ENCODE peak calls at places on chromosomes 2 and 18, in four cellular contexts. Y, W, L and E are unnamed samples.

GRCh38 chr18:7898181-7898580 is 331.1 kb downstream of the PTPRM start:
- DNase-seq in Y (no peak), W (no peak), L (no peak), E (no peak)

GRCh38 chr2:145764631-145765030 is 1244.7 kb upstream of the ZEB2 start:
- DNase-seq in Y (no peak), W (peak; percentile 28), L (no peak), E (no peak)

GRCh38 chr2:238717084-238717483 is 130.8 kb upstream of the TWIST2 start:
- DNase-seq in Y (no peak), W (no peak), L (no peak), E (no peak)

GRCh38 chr2:60414731-60415130 is 138.7 kb downstream of the BCL11A start:
- DNase-seq in Y (no peak), W (no peak), L (no peak), E (no peak)

GRCh38 chr2:73225513-73226360 is 7.3 kb downstream of the PRADC1 start:
- DNase-seq in Y (no peak), W (no peak), L (no peak), E (no peak)

GRCh38 chr2:99571609-99572344 is 82.0 kb upstream of the REV1 start:
- DNase-seq in Y (no peak), W (no peak), L (no peak), E (no peak)

GRCh38 chr2:224933416-224933815 is 108.9 kb downstream of the DOCK10 start:
- DNase-seq in Y (no peak), W (no peak), L (no peak), E (no peak)

GRCh38 chr2:109699646-109700045 is 85.5 kb downstream of the SOWAHC start:
- DNase-seq in Y (no peak), W (no peak), L (no peak), E (no peak)

GRCh38 chr2:71467180-71467815 is 13.9 kb downstream of the DYSF start:
- DNase-seq in Y (no peak), W (peak; percentile 61), L (no peak), E (no peak)

GRCh38 chr18:58682429-58683069 is 11.3 kb downstream of the MALT1 start:
- DNase-seq in Y (no peak), W (peak; percentile 73), L (no peak), E (peak; percentile 33)

GRCh38 chr2:113084249-113085000 is 16.7 kb downstream of the IL1F10 start:
- DNase-seq in Y (no peak), W (no peak), L (no peak), E (peak; percentile 7)

GRCh38 chr2:120192280-120192679 is 30.9 kb downstream of the TMEM185B start:
- DNase-seq in Y (no peak), W (no peak), L (no peak), E (no peak)

GRCh38 chr2:26897807-26898479 is 50.0 kb downstream of the DPYSL5 start:
- DNase-seq in Y (no peak), W (no peak), L (no peak), E (no peak)

GRCh38 chr2:219642465-219643083 is 15.1 kb downstream of the SLC4A3 start:
- DNase-seq in Y (peak; percentile 88), W (peak; percentile 92), L (peak; percentile 73), E (peak; percentile 88)

GRCh38 chr2:219642064-219642444 is 14.6 kb downstream of the SLC4A3 start:
- DNase-seq in Y (peak; percentile 8), W (no peak), L (no peak), E (no peak)

GRCh38 chr2:219641390-219642063 is 14.1 kb downstream of the SLC4A3 start:
- DNase-seq in Y (no peak), W (no peak), L (no peak), E (no peak)

GRCh38 chr2:219643788-219644398 is 16.5 kb downstream of the SLC4A3 start:
- DNase-seq in Y (peak; percentile 7), W (no peak), L (no peak), E (no peak)

GRCh38 chr2:219643084-219643473 is 15.6 kb downstream of the SLC4A3 start:
- DNase-seq in Y (no peak), W (no peak), L (no peak), E (no peak)
- H2AFZ ChIP-seq in Y (peak overlapping the region; percentile 87), W (no peak overlapping the region), L (peak overlapping the region; percentile 94), E (no peak overlapping the region)

GRCh38 chr2:164840458-164840929 is 1.1 kb downstream of the COBLL1 start:
- DNase-seq in Y (no peak), W (peak; percentile 66), L (no peak), E (no peak)

GRCh38 chr2:164839914-164840457 is 1.6 kb downstream of the COBLL1 start:
- DNase-seq in Y (no peak), W (peak; percentile 95), L (no peak), E (no peak)

GRCh38 chr2:164842624-164842966 is 972 bp upstream of the COBLL1 start:
- DNase-seq in Y (no peak), W (no peak), L (no peak), E (no peak)

GRCh38 chr2:164841719-164842623 is at the start of gene COBLL1:
- DNase-seq in Y (peak; percentile 39), W (peak; percentile 78), L (no peak), E (peak; percentile 71)

DNA sequence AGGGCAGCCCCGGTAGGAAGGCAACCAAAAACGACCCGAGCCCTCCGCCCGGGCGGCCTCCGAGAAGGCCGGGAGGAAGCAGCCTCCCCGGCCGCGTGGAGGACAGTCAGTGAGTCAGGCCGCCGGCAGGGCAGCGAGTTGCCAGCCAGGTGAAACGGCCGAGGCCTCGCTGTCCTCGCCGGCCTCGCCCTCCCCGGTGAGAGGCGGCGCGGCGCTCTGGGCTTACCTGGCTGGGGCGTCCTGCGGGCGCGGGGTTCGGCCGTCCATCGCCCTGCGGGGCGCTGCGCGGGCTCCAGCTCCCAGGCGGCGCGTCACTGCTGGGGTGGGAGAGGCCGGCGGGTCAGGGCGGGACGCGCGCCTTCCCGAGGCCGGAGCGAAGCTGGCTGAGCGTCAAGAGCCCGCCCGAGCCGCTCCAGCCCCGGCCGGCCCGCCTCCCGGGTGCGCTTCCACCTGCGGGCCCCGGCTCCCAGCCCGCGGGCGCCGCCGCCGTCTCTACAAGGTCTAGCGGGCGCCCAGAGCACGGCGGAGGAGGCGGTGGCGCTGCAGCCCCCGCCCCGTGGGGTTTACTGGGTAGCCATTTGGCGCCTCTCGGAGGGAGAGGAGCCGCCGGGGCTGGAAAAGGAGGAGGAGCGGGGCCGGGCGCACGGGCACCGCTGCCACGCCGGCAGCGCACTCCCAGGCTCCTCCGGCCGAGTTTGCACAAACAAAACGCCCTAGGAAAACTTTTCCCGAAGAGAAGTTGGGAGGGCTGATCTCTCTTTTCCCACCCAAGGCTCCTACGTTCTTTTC is 499 bp downstream of the COBLL1 start:
- DNase-seq in Y (peak; percentile 15), W (peak; percentile 83), L (no peak), E (peak; percentile 46)
- TF ChIP-seq POLR2A in Y (no peak), W (no peak), L (no peak), E (peak; percentile 30)

GRCh38 chr2:45946023-45946422 is 294.5 kb downstream of the PRKCE start:
- DNase-seq in Y (no peak), W (no peak), L (no peak), E (peak; percentile 77)

GRCh38 chr2:45945182-45945779 is 293.8 kb downstream of the PRKCE start:
- DNase-seq in Y (no peak), W (no peak), L (no peak), E (no peak)

GRCh38 chr2:45943231-45944044 is 292.0 kb downstream of the PRKCE start:
- DNase-seq in Y (no peak), W (no peak), L (no peak), E (no peak)

GRCh38 chr2:45941758-45942738 is 290.6 kb downstream of the PRKCE start:
- DNase-seq in Y (no peak), W (peak; percentile 54), L (no peak), E (no peak)

DNA sequence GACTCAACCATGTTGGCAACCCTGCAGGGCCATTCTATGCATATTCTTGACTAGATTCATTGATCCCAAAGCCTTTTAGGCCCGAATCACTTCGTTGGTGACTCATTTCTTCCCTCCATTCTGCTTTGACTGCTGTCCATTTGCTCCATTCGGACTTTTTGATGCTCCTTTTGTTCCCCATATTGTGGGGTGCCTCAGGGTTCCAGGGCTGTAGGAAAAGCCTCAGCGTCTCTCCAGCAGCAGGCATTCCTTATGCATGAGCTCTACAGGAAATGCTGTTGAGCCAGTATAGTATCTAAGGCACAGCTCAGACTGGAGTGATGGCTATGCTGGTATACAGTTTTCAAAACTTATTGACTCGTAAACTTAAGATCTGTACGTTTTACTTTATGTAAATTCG is 292.6 kb downstream of the PRKCE start:
- DNase-seq in Y (no peak), W (peak; percentile 63), L (no peak), E (peak; percentile 80)
- H2AFZ ChIP-seq in Y (no peak overlapping the region), W (no peak overlapping the region), L (no peak overlapping the region), E (no peak overlapping the region)

GRCh38 chr18:6785411-6785810 is 55.9 kb downstream of the ARHGAP28 start:
- DNase-seq in Y (no peak), W (no peak), L (no peak), E (no peak)
- TF ChIP-seq POLR2A in Y (no peak), W (no peak), L (no peak), E (no peak)

GRCh38 chr18:9992300-9992987 is 78.6 kb downstream of the VAPA start:
- DNase-seq in Y (no peak), W (peak; percentile 77), L (no peak), E (no peak)
- H2AFZ ChIP-seq in Y (no peak overlapping the region), W (no peak overlapping the region), L (no peak overlapping the region), E (no peak overlapping the region)